ENCODE peak calls at places on chromosome 4, in seven cellular contexts. H is body of pancreas, Q is ovary, F is suprapubic skin, U is transverse colon, A is HepG2, Y is uterus. S is an unnamed sample.

GRCh38 chr4:5224340-5224739 is 173.1 kb downstream of the STK32B start:
- DNase-seq in Y (no peak), A (no peak), F (no peak), U (no peak), Q (no peak), H (no peak), S (no peak)

GRCh38 chr4:48596336-48596735 is 106.3 kb downstream of the ZAR1 start:
- DNase-seq in Y (no peak), H (no peak), A (no peak), U (no peak), F (no peak), Q (no peak), S (no peak)

GRCh38 chr4:164937576-164938270 is 39.7 kb downstream of the TRIM61 start:
- DNase-seq in F (no peak), H (peak), Y (no peak), A (peak), U (no peak), Q (no peak), S (no peak)

GRCh38 chr4:12486995-12487394 is 997.1 kb downstream of the RAB28 start:
- DNase-seq in Y (no peak), F (no peak), U (no peak), Q (no peak), A (no peak), H (no peak), S (no peak)

GRCh38 chr4:182307746-182308145 is 64.5 kb downstream of the TENM3 start:
- DNase-seq in U (no peak), F (no peak), H (peak), Y (no peak), A (no peak), Q (no peak), S (no peak)

GRCh38 chr4:170853422-170854021 is 763.8 kb upstream of the AADAT start:
- DNase-seq in Q (peak), H (peak), A (peak), Y (no peak), U (peak), F (no peak), S (no peak)

GRCh38 chr4:71026086-71026485 is 32.6 kb downstream of the DCK start:
- DNase-seq in Q (no peak), U (no peak), F (no peak), Y (no peak), A (peak), H (peak), S (no peak)

GRCh38 chr4:142697303-142697702 is 148.8 kb downstream of the INPP4B start:
- DNase-seq in Q (no peak), U (no peak), Y (no peak), A (no peak), F (no peak), H (no peak), S (no peak)

GRCh38 chr4:72629540-72629939 is 60.5 kb upstream of the ADAMTS3 start:
- DNase-seq in U (no peak), Y (no peak), F (no peak), Q (no peak), H (no peak), A (no peak), S (no peak)

GRCh38 chr4:162981823-162982222 is 184.9 kb downstream of the NAF1 start:
- DNase-seq in Y (no peak), H (no peak), Q (no peak), A (no peak), F (no peak), U (no peak), S (no peak)

GRCh38 chr4:118973295-118973694 is 84.6 kb downstream of the SYNPO2 start:
- DNase-seq in A (no peak), F (no peak), Y (no peak), Q (no peak), U (no peak), H (no peak), S (no peak)

GRCh38 chr4:83724488-83725060 is 188.7 kb downstream of the GPAT3 start:
- DNase-seq in U (no peak), Q (no peak), Y (no peak), F (no peak), H (no peak), A (no peak), S (no peak)

GRCh38 chr4:15234101-15234500 is 193.7 kb upstream of the C1QTNF7 start:
- DNase-seq in Q (no peak), Y (no peak), F (no peak), A (no peak), H (no peak), U (no peak), S (no peak)

GRCh38 chr4:90093526-90093925 is 33.7 kb upstream of the CCSER1 start:
- DNase-seq in U (no peak), Y (no peak), H (no peak), Q (no peak), F (no peak), A (no peak), S (no peak)

GRCh38 chr4:84583871-84584373 is 995 bp downstream of the CDS1 start:
- DNase-seq in Y (no peak), A (no peak), F (no peak), H (no peak), Q (no peak), U (no peak), S (no peak)

GRCh38 chr4:66307641-66308438 is 637.6 kb upstream of the EPHA5 start:
- DNase-seq in A (no peak), Y (no peak), Q (no peak), U (no peak), F (no peak), H (no peak), S (no peak)

GRCh38 chr4:129179276-129179675 is 83.3 kb downstream of the C4orf33 start:
- DNase-seq in H (no peak), A (no peak), F (no peak), Y (no peak), U (no peak), Q (no peak), S (no peak)

GRCh38 chr4:4712800-4713528 is 146.5 kb upstream of the MSX1 start:
- DNase-seq in F (peak), H (no peak), Y (no peak), Q (no peak), U (no peak), A (peak), S (no peak)

GRCh38 chr4:152516156-152516555 is 19.7 kb downstream of the FBXW7 start:
- DNase-seq in Y (no peak), Q (no peak), H (no peak), A (no peak), U (no peak), F (no peak), S (no peak)

GRCh38 chr4:114287079-114287696 is 307.7 kb upstream of the ARSJ start:
- DNase-seq in A (peak), Q (no peak), H (peak), U (peak), F (no peak), Y (no peak), S (no peak)

GRCh38 chr4:81562093-81562492 is 90.4 kb upstream of the RASGEF1B start:
- DNase-seq in A (no peak), Q (no peak), H (no peak), U (no peak), Y (no peak), F (no peak), S (no peak)

GRCh38 chr4:186621959-186622553 is 66.7 kb upstream of the MTNR1A start:
- DNase-seq in H (no peak), Q (no peak), Y (no peak), F (no peak), A (no peak), U (no peak), S (no peak)

GRCh38 chr4:2445571-2445970 is 23.3 kb upstream of the RNF4 start:
- DNase-seq in Y (no peak), U (no peak), Q (no peak), F (no peak), A (no peak), H (no peak), S (no peak)

GRCh38 chr4:243407-243806 is 61.9 kb downstream of the ZNF732 start:
- DNase-seq in A (no peak), F (no peak), Q (no peak), Y (no peak), U (no peak), H (no peak), S (no peak)

GRCh38 chr4:169147217-169147616 is 123.5 kb downstream of the SH3RF1 start:
- DNase-seq in H (no peak), F (no peak), A (no peak), Q (no peak), U (no peak), Y (no peak), S (no peak)

GRCh38 chr4:8786166-8786565 is 85.5 kb downstream of the HMX1 start:
- DNase-seq in F (no peak), Q (no peak), H (no peak), Y (no peak), U (no peak), A (no peak), S (no peak)

GRCh38 chr4:8917321-8917811 is 45.7 kb upstream of the HMX1 start:
- DNase-seq in H (no peak), Y (no peak), A (no peak), F (peak), Q (no peak), U (no peak), S (no peak)

GRCh38 chr4:1342003-1342402 is 5.0 kb upstream of the UVSSA start:
- DNase-seq in F (no peak), H (no peak), Q (no peak), U (no peak), A (no peak), Y (no peak), S (no peak)

GRCh38 chr4:80192937-80193336 is 4.4 kb upstream of the PRDM8 start:
- DNase-seq in U (no peak), Q (no peak), Y (no peak), A (no peak), F (no peak), H (no peak), S (no peak)

GRCh38 chr4:43014266-43014665 is 121.8 kb downstream of the GRXCR1 start:
- DNase-seq in F (no peak), A (no peak), U (no peak), Q (no peak), H (no peak), Y (no peak), S (no peak)

GRCh38 chr4:37664696-37665095 is 21.5 kb downstream of the RELL1 start:
- DNase-seq in Y (no peak), H (no peak), U (no peak), F (no peak), A (no peak), Q (no peak), S (no peak)

GRCh38 chr4:86926428-86927086 is 8.3 kb upstream of the AFF1 start:
- DNase-seq in Q (no peak), H (no peak), F (no peak), U (no peak), A (no peak), Y (no peak), S (no peak)
- H3K27ac ChIP-seq in Q (no peak), H (no peak), F (no peak), U (no peak), A (no peak), Y (no peak), S (peak)

DNA sequence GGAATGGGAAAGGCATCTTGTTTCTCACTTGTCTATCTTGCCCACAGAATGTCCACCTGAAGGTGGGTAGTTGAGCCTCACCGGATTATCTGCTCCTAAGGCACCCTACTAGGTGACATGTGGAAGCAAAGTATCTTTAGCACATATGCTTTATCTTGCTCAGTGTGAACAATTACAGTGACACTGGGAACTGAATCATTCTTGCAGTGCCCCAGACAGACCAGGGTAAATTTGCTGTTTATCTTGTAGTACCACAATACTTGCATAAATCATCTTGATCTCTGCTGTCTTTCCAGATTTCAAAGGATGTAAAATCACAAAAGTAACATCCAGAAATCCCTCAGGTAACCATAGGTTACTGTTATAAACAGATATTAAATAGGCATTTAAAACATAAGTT is 930.0 kb upstream of the INTU start:
- DNase-seq in Y (no peak), H (no peak), Q (no peak), F (no peak), A (no peak), U (no peak), S (no peak)
- TF ChIP-seq POLR2A in Y (no peak), H (no peak), Q (no peak), F (no peak), A (no peak), U (no peak), S (no peak)

GRCh38 chr4:25949166-25949748 is 35.2 kb downstream of the SMIM20 start:
- DNase-seq in U (no peak), A (peak), H (peak), Q (no peak), F (no peak), Y (no peak), S (no peak)

GRCh38 chr4:25951390-25951952 is 37.5 kb downstream of the SMIM20 start:
- DNase-seq in Q (no peak), Y (no peak), F (no peak), U (no peak), H (no peak), A (no peak), S (no peak)

GRCh38 chr4:25950476-25951389 is 36.7 kb downstream of the SMIM20 start:
- DNase-seq in A (peak), F (no peak), H (no peak), Y (no peak), Q (no peak), U (no peak), S (no peak)

GRCh38 chr4:25948051-25948450 is 34.0 kb downstream of the SMIM20 start:
- DNase-seq in F (no peak), U (no peak), A (no peak), Y (no peak), Q (no peak), H (no peak), S (no peak)

GRCh38 chr4:25949994-25950393 is 36.0 kb downstream of the SMIM20 start:
- DNase-seq in F (no peak), A (no peak), U (no peak), Q (no peak), H (no peak), Y (no peak), S (no peak)
- H3K27ac ChIP-seq in F (no peak), A (peak), U (no peak), Q (no peak), H (no peak), Y (no peak), S (no peak)

GRCh38 chr4:147731611-147732515 is at the start of gene ARHGAP10:
- DNase-seq in U (peak), F (peak), Y (peak), Q (peak), A (no peak), H (peak), S (peak)
- TF ChIP-seq POLR2A in U (no peak), F (peak), Y (peak), Q (peak), A (no peak), H (peak), S (peak)

GRCh38 chr4:112073201-112073600 is 72.1 kb upstream of the FAM241A start:
- DNase-seq in Q (no peak), A (no peak), H (no peak), F (no peak), U (no peak), Y (no peak), S (no peak)

GRCh38 chr4:112063260-112063659 is 82.0 kb upstream of the FAM241A start:
- DNase-seq in H (no peak), Y (no peak), U (no peak), F (no peak), Q (no peak), A (no peak), S (no peak)

DNA sequence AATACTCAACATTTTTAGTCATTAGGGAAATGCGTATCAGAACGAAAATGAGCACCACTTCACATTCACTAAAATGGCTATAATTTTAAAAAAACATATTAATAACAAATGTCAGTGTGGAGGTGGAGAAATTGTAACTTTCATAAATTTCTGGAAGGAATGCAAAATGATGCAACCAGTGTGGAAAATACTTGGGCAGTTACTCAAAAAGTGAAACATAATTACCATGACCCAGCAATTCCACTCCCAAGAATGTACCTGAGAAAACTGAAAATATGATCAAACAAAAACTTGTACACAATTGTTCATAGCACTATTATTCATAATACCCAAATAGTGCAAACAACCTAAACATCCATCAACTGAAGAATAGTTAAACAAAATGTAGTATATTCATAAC is 76.1 kb upstream of the FAM241A start:
- DNase-seq in Q (no peak), U (no peak), H (no peak), A (no peak), F (no peak), Y (no peak), S (no peak)
- H3K27ac ChIP-seq in Q (no peak), U (no peak), H (no peak), A (no peak), F (no peak), Y (no peak), S (no peak)

GRCh38 chr4:56530269-56531148 is 24.9 kb downstream of the ARL9 start:
- DNase-seq in A (peak), H (peak), U (peak), F (peak), Y (peak), Q (peak), S (peak)
- TF ChIP-seq POLR2A in A (no peak), H (no peak), U (no peak), F (no peak), Y (no peak), Q (no peak), S (no peak)

DNA sequence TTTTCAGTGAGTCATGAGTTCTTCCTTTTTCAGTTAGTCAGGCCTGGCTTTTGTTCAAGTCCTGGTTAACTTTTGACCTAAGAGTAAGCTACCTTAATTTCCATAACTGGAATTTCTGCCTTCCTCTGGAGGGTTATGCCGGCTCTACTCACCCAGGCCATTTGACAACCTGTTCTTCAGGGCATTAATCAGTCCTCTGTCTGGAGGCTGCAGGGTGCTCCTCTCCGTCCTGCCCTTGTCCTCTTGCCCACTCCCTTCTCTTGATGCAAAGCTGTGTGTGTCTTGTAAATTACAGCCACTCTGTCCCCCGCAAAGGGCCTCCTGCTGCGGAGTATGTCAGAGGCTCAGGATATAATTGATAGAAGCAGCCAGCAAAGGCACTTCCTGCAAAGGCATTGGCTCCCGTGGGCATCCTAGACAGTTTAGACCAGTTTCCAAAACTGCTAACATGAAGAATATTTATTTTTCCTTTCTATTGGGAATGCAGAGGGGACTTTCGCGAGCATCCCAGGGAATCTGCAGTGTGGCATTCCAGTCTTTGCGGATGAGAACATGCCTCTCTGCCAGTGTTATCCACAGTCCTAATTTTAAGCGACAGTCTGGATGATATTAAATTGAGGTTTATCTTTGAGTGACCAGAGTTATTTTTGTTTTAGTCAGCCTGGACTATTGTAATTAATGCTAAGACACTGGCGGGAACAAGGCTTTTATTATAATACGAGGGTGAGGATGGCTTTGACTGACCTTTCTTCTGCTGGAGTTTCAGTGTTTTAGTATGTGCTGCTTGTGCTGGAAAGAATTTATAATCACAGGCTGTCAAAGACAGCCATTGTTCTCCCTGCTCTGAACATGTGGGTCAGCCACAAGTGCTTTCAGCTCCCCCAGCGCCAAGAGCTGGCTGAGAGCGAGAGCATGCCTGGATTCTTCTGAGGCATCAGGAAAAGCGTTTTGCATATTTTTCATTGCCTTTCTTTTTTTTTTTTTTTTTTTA is 74.2 kb downstream of the LIMCH1 start:
- DNase-seq in Q (peak), F (no peak), Y (no peak), A (no peak), H (peak), U (peak), S (no peak)
- H3K27ac ChIP-seq in Q (no peak), F (peak), Y (no peak), A (no peak), H (peak), U (peak), S (peak)

S was measured in gastrocnemius medialis.